ENCODE peak calls at places on chromosomes 5 and 9, in nine cellular contexts. B, W, Q, X, S, T, R, A and O are unnamed samples.

GRCh38 chr5:77311217-77311571 is 100.7 kb downstream of the PDE8B start:
- DNase-seq in B (no peak), W (no peak), Q (no peak), X (no peak), S (no peak), T (no peak), R (no peak), A (no peak), O (no peak)

GRCh38 chr5:54302267-54302687 is 8.1 kb downstream of the ARL15 start:
- DNase-seq in B (no peak), W (no peak), Q (no peak), X (no peak), S (no peak), T (no peak), R (no peak), A (no peak), O (no peak)

GRCh38 chr5:149514512-149514911 is 36.7 kb downstream of the CSNK1A1 start:
- DNase-seq in B (no peak), W (no peak), Q (no peak), X (no peak), S (no peak), T (no peak), R (no peak), A (no peak), O (no peak)

GRCh38 chr5:135349886-135350285 is 49.1 kb downstream of the MACROH2A1 start:
- DNase-seq in B (no peak), W (no peak), Q (no peak), X (no peak), S (no peak), T (no peak), R (no peak), A (no peak), O (no peak)

GRCh38 chr5:17252543-17252942 is 35.1 kb downstream of the BASP1 start:
- DNase-seq in B (no peak), W (no peak), Q (no peak), X (no peak), S (no peak), T (no peak), R (no peak), A (no peak), O (no peak)

GRCh38 chr5:134614461-134615085 is 18.1 kb downstream of the SAR1B start:
- DNase-seq in B (no peak), W (no peak), Q (no peak), X (no peak), S (no peak), T (no peak), R (peak), A (no peak), O (no peak)

GRCh38 chr5:172420215-172420934 is 34.0 kb downstream of the SH3PXD2B start:
- DNase-seq in B (no peak), W (no peak), Q (peak), X (peak), S (no peak), T (no peak), R (peak), A (peak), O (peak)

GRCh38 chr9:6667633-6668280 is 22.2 kb upstream of the GLDC start:
- DNase-seq in B (peak), W (no peak), Q (no peak), X (no peak), S (peak), T (no peak), R (no peak), A (no peak), O (peak)

GRCh38 chr9:137145731-137146526 is 7.0 kb downstream of the GRIN1 start:
- DNase-seq in B (no peak), W (no peak), Q (no peak), X (no peak), S (no peak), T (no peak), R (no peak), A (no peak), O (no peak)

GRCh38 chr5:173688708-173689107 is 72.3 kb upstream of the BOD1 start:
- DNase-seq in B (no peak), W (no peak), Q (no peak), X (no peak), S (no peak), T (no peak), R (no peak), A (no peak), O (no peak)

GRCh38 chr9:71303351-71303750 is 181.9 kb upstream of the TRPM3 start:
- DNase-seq in B (no peak), W (no peak), Q (no peak), X (no peak), S (no peak), T (no peak), R (no peak), A (no peak), O (no peak)

GRCh38 chr9:546797-547223 is 294.7 kb upstream of the DMRT1 start:
- DNase-seq in B (peak), W (no peak), Q (no peak), X (no peak), S (peak), T (no peak), R (no peak), A (peak), O (no peak)

GRCh38 chr5:154228696-154229095 is 38.2 kb downstream of the GALNT10 start:
- DNase-seq in B (no peak), W (no peak), Q (no peak), X (no peak), S (no peak), T (no peak), R (no peak), A (no peak), O (no peak)

GRCh38 chr9:126652140-126652558 is 38.4 kb downstream of the LMX1B start:
- DNase-seq in B (no peak), W (no peak), Q (no peak), X (no peak), S (no peak), T (no peak), R (peak), A (no peak), O (peak)

GRCh38 chr9:93612052-93612795 is 35.8 kb downstream of the PHF2 start:
- DNase-seq in B (no peak), W (no peak), Q (no peak), X (no peak), S (no peak), T (no peak), R (no peak), A (no peak), O (peak)

GRCh38 chr5:169650701-169651331 is 13.7 kb downstream of the DOCK2 start:
- DNase-seq in B (no peak), W (no peak), Q (no peak), X (no peak), S (no peak), T (no peak), R (no peak), A (no peak), O (no peak)

GRCh38 chr9:37471942-37472679 is 6.9 kb upstream of the ZBTB5 start:
- DNase-seq in B (no peak), W (no peak), Q (no peak), X (no peak), S (no peak), T (no peak), R (peak), A (no peak), O (peak)

GRCh38 chr5:82586597-82586996 is 308.4 kb upstream of the RPS23 start:
- DNase-seq in B (no peak), W (no peak), Q (no peak), X (no peak), S (no peak), T (no peak), R (peak), A (no peak), O (peak)

GRCh38 chr5:80668016-80668969 is 13.5 kb upstream of the DHFR start:
- DNase-seq in B (no peak), W (no peak), Q (no peak), X (no peak), S (no peak), T (no peak), R (no peak), A (no peak), O (peak)

GRCh38 chr5:157080291-157080690 is 21.4 kb upstream of the HAVCR1 start:
- DNase-seq in B (no peak), W (no peak), Q (no peak), X (no peak), S (no peak), T (no peak), R (no peak), A (peak), O (no peak)

GRCh38 chr5:100772548-100772947 is 130.5 kb downstream of the ST8SIA4 start:
- DNase-seq in B (no peak), W (no peak), Q (no peak), X (no peak), S (peak), T (no peak), R (no peak), A (no peak), O (no peak)

GRCh38 chr5:103010120-103010666 is 109.7 kb downstream of the GIN1 start:
- DNase-seq in B (no peak), W (no peak), Q (no peak), X (no peak), S (no peak), T (no peak), R (no peak), A (no peak), O (no peak)

GRCh38 chr5:141570655-141571054 is 48.1 kb downstream of the DIAPH1 start:
- DNase-seq in B (no peak), W (no peak), Q (no peak), X (no peak), S (no peak), T (no peak), R (no peak), A (no peak), O (no peak)

GRCh38 chr5:33649801-33650482 is 209.2 kb downstream of the TARS1 start:
- DNase-seq in B (no peak), W (no peak), Q (no peak), X (no peak), S (no peak), T (peak), R (no peak), A (no peak), O (no peak)

GRCh38 chr9:96199006-96199405 is 103.0 kb downstream of the HSD17B3 start:
- DNase-seq in B (no peak), W (no peak), Q (no peak), X (no peak), S (no peak), T (no peak), R (no peak), A (no peak), O (no peak)

GRCh38 chr5:61275841-61276240 is 56.2 kb upstream of the ZSWIM6 start:
- DNase-seq in B (no peak), W (no peak), Q (peak), X (no peak), S (no peak), T (no peak), R (no peak), A (peak), O (no peak)

GRCh38 chr9:98584059-98584458 is 124.7 kb downstream of the GABBR2 start:
- DNase-seq in B (no peak), W (no peak), Q (no peak), X (no peak), S (no peak), T (no peak), R (no peak), A (no peak), O (no peak)

GRCh38 chr9:92983984-92984589 is 36.8 kb downstream of the FGD3 start:
- DNase-seq in B (no peak), W (no peak), Q (no peak), X (no peak), S (no peak), T (peak), R (no peak), A (no peak), O (no peak)

GRCh38 chr5:168528521-168529360 is at the start of gene FBLL1:
- DNase-seq in B (peak), W (no peak), Q (peak), X (no peak), S (peak), T (peak), R (no peak), A (peak), O (no peak)

GRCh38 chr9:71308454-71308853 is 187.0 kb upstream of the TRPM3 start:
- DNase-seq in B (no peak), W (no peak), Q (no peak), X (no peak), S (no peak), T (no peak), R (no peak), A (no peak), O (no peak)

GRCh38 chr5:143896471-143896870 is 84.5 kb downstream of the HMHB1 start:
- DNase-seq in B (no peak), W (no peak), Q (no peak), X (no peak), S (no peak), T (no peak), R (no peak), A (no peak), O (no peak)

GRCh38 chr9:107000218-107000617 is 137.3 kb downstream of the ZNF462 start:
- DNase-seq in B (no peak), W (no peak), Q (no peak), X (no peak), S (no peak), T (no peak), R (no peak), A (no peak), O (no peak)

GRCh38 chr5:111922344-111922743 is 165.3 kb upstream of the NREP start:
- DNase-seq in B (no peak), W (no peak), Q (no peak), X (no peak), S (no peak), T (no peak), R (no peak), A (no peak), O (no peak)

GRCh38 chr9:125797857-125798399 is 50.8 kb downstream of the PBX3 start:
- DNase-seq in B (no peak), W (no peak), Q (no peak), X (no peak), S (no peak), T (no peak), R (no peak), A (no peak), O (peak)

GRCh38 chr5:143582869-143583268 is 179.4 kb upstream of the NR3C1 start:
- DNase-seq in B (no peak), W (no peak), Q (no peak), X (no peak), S (peak), T (no peak), R (no peak), A (no peak), O (no peak)

GRCh38 chr5:55320571-55320970 is 12.8 kb downstream of the MTREX start:
- DNase-seq in B (no peak), W (no peak), Q (no peak), X (no peak), S (no peak), T (no peak), R (no peak), A (no peak), O (no peak)